ENCODE peak calls at places on chromosome 13, in four cellular contexts. W is naive thymus-derived CD4-positive, alpha-beta T cell; X is uterus; I is PC-3. A is an unnamed sample.

GRCh38 chr13:51832471-51833152 is 12.4 kb downstream of the TMEM272 start:
- DNase-seq in W (no peak), X (no peak), I (peak; percentile 17), A (peak; percentile 83)

GRCh38 chr13:67015976-67016600 is 214.0 kb downstream of the PCDH9 start:
- DNase-seq in W (no peak), X (no peak), I (no peak), A (no peak)

GRCh38 chr13:48294670-48295069 is 8.9 kb upstream of the RB1 start:
- DNase-seq in W (no peak), X (no peak), I (no peak), A (no peak)

GRCh38 chr13:65787087-65787486 is 1443.0 kb downstream of the PCDH9 start:
- DNase-seq in W (no peak), X (no peak), I (no peak), A (no peak)

GRCh38 chr13:21420706-21421105 is 38.4 kb downstream of the ZDHHC20 start:
- DNase-seq in W (no peak), X (no peak), I (peak; percentile 8), A (no peak)

GRCh38 chr13:112583592-112584277 is 4.2 kb downstream of the TUBGCP3 start:
- DNase-seq in W (no peak), X (no peak), I (no peak), A (peak; percentile 17)

GRCh38 chr13:99228737-99229691 is 28.4 kb downstream of the UBAC2 start:
- DNase-seq in W (no peak), X (no peak), I (peak; percentile 78), A (peak; percentile 95)

GRCh38 chr13:23703241-23703640 is 133.0 kb downstream of the TNFRSF19 start:
- DNase-seq in W (no peak), X (no peak), I (no peak), A (no peak)

GRCh38 chr13:109867766-109868165 is 81.4 kb upstream of the IRS2 start:
- DNase-seq in W (no peak), X (no peak), I (no peak), A (no peak)

GRCh38 chr13:114039471-114040141 is 65.7 kb upstream of the C13orf46 start:
- DNase-seq in W (no peak), X (no peak), I (no peak), A (no peak)

GRCh38 chr13:79779761-79780160 is 298.8 kb downstream of the NDFIP2 start:
- DNase-seq in W (no peak), X (peak; percentile 41), I (peak; percentile 37), A (no peak)

GRCh38 chr13:67353891-67354459 is 123.8 kb upstream of the PCDH9 start:
- DNase-seq in W (no peak), X (no peak), I (no peak), A (no peak)

GRCh38 chr13:99356216-99357089 is 49.3 kb upstream of the GPR183 start:
- DNase-seq in W (no peak), X (no peak), I (no peak), A (peak; percentile 38)

GRCh38 chr13:46526763-46527162 is 26.2 kb upstream of the LRCH1 start:
- DNase-seq in W (no peak), X (no peak), I (no peak), A (no peak)

GRCh38 chr13:91220872-91221271 is 126.6 kb upstream of the MIR17HG start:
- DNase-seq in W (no peak), X (no peak), I (no peak), A (no peak)

GRCh38 chr13:105442941-105443340 is 1092.5 kb downstream of the EFNB2 start:
- DNase-seq in W (no peak), X (no peak), I (peak; percentile 95), A (no peak)

GRCh38 chr13:88887045-88887662 is 1216.0 kb downstream of the SLITRK5 start:
- DNase-seq in W (no peak), X (no peak), I (no peak), A (no peak)

GRCh38 chr13:94192576-94192975 is 286.9 kb downstream of the DCT start:
- DNase-seq in W (no peak), X (no peak), I (peak; percentile 53), A (peak; percentile 9)

GRCh38 chr13:107203146-107203847 is 635.4 kb upstream of the ARGLU1 start:
- DNase-seq in W (no peak), X (no peak), I (peak; percentile 34), A (peak; percentile 1)

GRCh38 chr13:101520672-101521071 is 68.2 kb downstream of the ITGBL1 start:
- DNase-seq in W (no peak), X (no peak), I (peak; percentile 68), A (no peak)

GRCh38 chr13:94332360-94333040 is 147.0 kb downstream of the DCT start:
- DNase-seq in W (no peak), X (no peak), I (no peak), A (no peak)

GRCh38 chr13:20231839-20232555 is at the start of gene GJB6:
- DNase-seq in W (peak; percentile 27), X (no peak), I (no peak), A (no peak)

GRCh38 chr13:24742294-24742693 is 21.7 kb upstream of the RNF17 start:
- DNase-seq in W (no peak), X (no peak), I (no peak), A (no peak)

GRCh38 chr13:79901336-79901735 is 420.4 kb downstream of the NDFIP2 start:
- DNase-seq in W (no peak), X (no peak), I (no peak), A (no peak)

GRCh38 chr13:75458696-75459422 is 23.1 kb downstream of the TBC1D4 start:
- DNase-seq in W (no peak), X (no peak), I (no peak), A (no peak)

GRCh38 chr13:50162001-50162400 is 146.8 kb downstream of the KCNRG start:
- DNase-seq in W (no peak), X (no peak), I (no peak), A (no peak)

GRCh38 chr13:82407321-82407720 is 1475.0 kb downstream of the SLITRK1 start:
- DNase-seq in W (no peak), X (no peak), I (no peak), A (no peak)

GRCh38 chr13:43720780-43721397 is 65.9 kb downstream of the ENOX1 start:
- DNase-seq in W (no peak), X (no peak), I (peak; percentile 73), A (no peak)

GRCh38 chr13:77521194-77521593 is 14.3 kb upstream of the SCEL start:
- DNase-seq in W (no peak), X (no peak), I (peak; percentile 94), A (no peak)

DNA sequence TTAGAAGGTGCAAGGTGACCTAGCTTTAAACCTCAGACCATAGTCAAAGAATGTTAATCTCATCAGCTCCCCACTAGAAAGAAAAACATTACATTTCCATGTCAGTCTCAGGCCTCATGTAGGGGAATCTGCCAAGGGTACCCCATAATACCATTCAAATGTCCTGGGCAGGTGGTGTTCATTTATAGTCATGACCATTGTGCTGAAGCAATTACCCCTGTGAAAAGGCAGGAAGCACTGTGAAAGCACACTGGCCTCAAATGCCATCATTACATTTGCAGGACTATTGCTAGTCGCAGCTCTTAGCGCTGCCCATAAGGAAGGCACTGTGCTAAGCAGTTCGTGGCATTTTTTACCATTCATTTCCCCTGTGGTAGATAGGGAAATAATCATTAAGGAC is 109.0 kb downstream of the LHFPL6 start:
- DNase-seq in W (no peak), X (no peak), I (no peak), A (no peak)
- H3K4me1 ChIP-seq in W (no peaks in the 10 kb centered on the region), X (no peaks in the 10 kb centered on the region), I (no peaks in the 10 kb centered on the region), A (peaks cover 9% of the 10 kb centered on the region)

DNA sequence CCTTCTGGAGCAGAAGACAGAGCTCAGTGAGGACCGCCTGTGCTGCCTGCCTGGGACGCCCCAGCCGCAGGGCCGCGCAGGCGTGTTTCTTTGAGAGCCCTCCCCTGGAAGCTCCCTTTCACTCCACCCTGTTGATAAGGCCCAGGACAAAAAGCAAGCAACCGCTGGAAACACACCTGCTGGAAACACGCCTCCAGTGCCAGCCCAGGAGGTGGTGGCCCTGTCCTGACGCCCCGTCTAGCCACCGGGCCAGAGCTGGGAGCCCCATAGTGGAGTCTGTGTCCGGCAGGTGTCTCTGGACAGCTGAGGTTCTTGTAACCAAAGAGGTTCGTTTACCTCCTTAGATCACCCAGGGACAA is 173.8 kb downstream of the KATNAL1 start:
- DNase-seq in W (no peak), X (no peak), I (no peak), A (no peak)
- H3K4me1 ChIP-seq in W (peaks cover 4% of the 10 kb centered on the region), X (peaks cover 3% of the 10 kb centered on the region), I (peaks cover 7% of the 10 kb centered on the region), A (peaks cover 10% of the 10 kb centered on the region)

GRCh38 chr13:111533900-111534645 is 213.6 kb downstream of the TEX29 start:
- DNase-seq in W (no peak), X (no peak), I (no peak), A (no peak)
- H3K4me1 ChIP-seq in W (no peaks in the 10 kb centered on the region), X (no peaks in the 10 kb centered on the region), I (no peaks in the 10 kb centered on the region), A (no peaks in the 10 kb centered on the region)

GRCh38 chr13:111206148-111206547 is 91.0 kb downstream of the ARHGEF7 start:
- DNase-seq in W (no peak), X (no peak), I (no peak), A (no peak)
- H3K4me1 ChIP-seq in W (peaks cover 21% of the 10 kb centered on the region), X (peaks cover 15% of the 10 kb centered on the region), I (peaks cover 10% of the 10 kb centered on the region), A (peaks cover 61% of the 10 kb centered on the region)